ENCODE peak calls at places on chromosomes 13 and 19, in four cellular contexts. One of them, this sample, is unnamed.

GRCh38 chr19:11499890-11500420 is 5.7 kb downstream of the ZNF653 start:
- DNase-seq in CD8-positive, alpha-beta T cell: no peak
- DNase-seq in naive thymus-derived CD4-positive, alpha-beta T cell: no peak
- DNase-seq in osteoblast: peak
- DNase-seq in this sample: no peak

GRCh38 chr19:4712771-4713170 is 10.9 kb downstream of the DPP9 start:
- DNase-seq in CD8-positive, alpha-beta T cell: no peak
- DNase-seq in naive thymus-derived CD4-positive, alpha-beta T cell: no peak
- DNase-seq in osteoblast: peak
- DNase-seq in this sample: no peak

GRCh38 chr13:20869540-20869939 is 33.0 kb downstream of the XPO4 start:
- DNase-seq in CD8-positive, alpha-beta T cell: no peak
- DNase-seq in naive thymus-derived CD4-positive, alpha-beta T cell: no peak
- DNase-seq in osteoblast: no peak
- DNase-seq in this sample: peak

GRCh38 chr13:23469901-23470525 is 36.5 kb upstream of the SACS start:
- DNase-seq in CD8-positive, alpha-beta T cell: no peak
- DNase-seq in naive thymus-derived CD4-positive, alpha-beta T cell: no peak
- DNase-seq in osteoblast: no peak
- DNase-seq in this sample: peak

GRCh38 chr19:37991176-37991835 is 84.3 kb downstream of the SIPA1L3 start:
- DNase-seq in CD8-positive, alpha-beta T cell: no peak
- DNase-seq in naive thymus-derived CD4-positive, alpha-beta T cell: no peak
- DNase-seq in osteoblast: no peak
- DNase-seq in this sample: peak

GRCh38 chr13:60869941-60870613 is 473.1 kb downstream of the TDRD3 start:
- DNase-seq in CD8-positive, alpha-beta T cell: no peak
- DNase-seq in naive thymus-derived CD4-positive, alpha-beta T cell: no peak
- DNase-seq in osteoblast: no peak
- DNase-seq in this sample: no peak

GRCh38 chr19:47228168-47228936 is 2.6 kb downstream of the BBC3 start:
- DNase-seq in CD8-positive, alpha-beta T cell: peak
- DNase-seq in naive thymus-derived CD4-positive, alpha-beta T cell: peak
- DNase-seq in osteoblast: peak
- DNase-seq in this sample: peak

GRCh38 chr19:2717638-2718541 is 3.3 kb downstream of the DIRAS1 start:
- DNase-seq in CD8-positive, alpha-beta T cell: no peak
- DNase-seq in naive thymus-derived CD4-positive, alpha-beta T cell: no peak
- DNase-seq in osteoblast: peak
- DNase-seq in this sample: no peak

GRCh38 chr13:109881961-109882558 is 95.7 kb upstream of the IRS2 start:
- DNase-seq in CD8-positive, alpha-beta T cell: no peak
- DNase-seq in naive thymus-derived CD4-positive, alpha-beta T cell: no peak
- DNase-seq in osteoblast: no peak
- DNase-seq in this sample: no peak

GRCh38 chr13:92602560-92602959 is 624.0 kb upstream of the GPC6 start:
- DNase-seq in CD8-positive, alpha-beta T cell: no peak
- DNase-seq in naive thymus-derived CD4-positive, alpha-beta T cell: no peak
- DNase-seq in osteoblast: no peak
- DNase-seq in this sample: no peak